ENCODE peak calls at places on chromosomes 4 and X, in five cellular contexts. One of them, this sample, is unnamed.

GRCh38 chr4:169063441-169063840 is 53.4 kb upstream of the CBR4 start:
- DNase-seq in upper lobe of right lung: no peak
- DNase-seq in left ventricle myocardium inferior: no peak
- DNase-seq in tibial artery: no peak
- DNase-seq in heart right ventricle: no peak
- DNase-seq in this sample: no peak

GRCh38 chrX:3609800-3610199 is 103.6 kb downstream of the PRKX start:
- DNase-seq in left ventricle myocardium inferior: no peak
- DNase-seq in heart right ventricle: no peak
- DNase-seq in upper lobe of right lung: no peak
- DNase-seq in tibial artery: no peak
- DNase-seq in this sample: no peak

GRCh38 chr4:40626183-40626990 is 3.3 kb downstream of the RBM47 start:
- DNase-seq in left ventricle myocardium inferior: no peak
- DNase-seq in heart right ventricle: no peak
- DNase-seq in upper lobe of right lung: no peak
- DNase-seq in tibial artery: no peak
- DNase-seq in this sample: no peak

GRCh38 chrX:39253551-39253950 is 452.3 kb downstream of the MID1IP1 start:
- DNase-seq in upper lobe of right lung: no peak
- DNase-seq in heart right ventricle: no peak
- DNase-seq in left ventricle myocardium inferior: no peak
- DNase-seq in tibial artery: no peak
- DNase-seq in this sample: no peak

GRCh38 chrX:6291444-6291843 is 62.8 kb upstream of the NLGN4X start:
- DNase-seq in upper lobe of right lung: no peak
- DNase-seq in left ventricle myocardium inferior: no peak
- DNase-seq in heart right ventricle: no peak
- DNase-seq in tibial artery: no peak
- DNase-seq in this sample: no peak

GRCh38 chrX:29318051-29318450 is 730.8 kb downstream of the IL1RAPL1 start:
- DNase-seq in upper lobe of right lung: no peak
- DNase-seq in left ventricle myocardium inferior: no peak
- DNase-seq in heart right ventricle: no peak
- DNase-seq in tibial artery: no peak
- DNase-seq in this sample: peak

GRCh38 chrX:40300286-40300890 is 202.6 kb upstream of the BCOR start:
- DNase-seq in tibial artery: no peak
- DNase-seq in left ventricle myocardium inferior: no peak
- DNase-seq in upper lobe of right lung: no peak
- DNase-seq in heart right ventricle: no peak
- DNase-seq in this sample: no peak

GRCh38 chr4:83709627-83710026 is 173.7 kb downstream of the GPAT3 start:
- DNase-seq in heart right ventricle: no peak
- DNase-seq in tibial artery: no peak
- DNase-seq in left ventricle myocardium inferior: no peak
- DNase-seq in upper lobe of right lung: no peak
- DNase-seq in this sample: no peak

DNA sequence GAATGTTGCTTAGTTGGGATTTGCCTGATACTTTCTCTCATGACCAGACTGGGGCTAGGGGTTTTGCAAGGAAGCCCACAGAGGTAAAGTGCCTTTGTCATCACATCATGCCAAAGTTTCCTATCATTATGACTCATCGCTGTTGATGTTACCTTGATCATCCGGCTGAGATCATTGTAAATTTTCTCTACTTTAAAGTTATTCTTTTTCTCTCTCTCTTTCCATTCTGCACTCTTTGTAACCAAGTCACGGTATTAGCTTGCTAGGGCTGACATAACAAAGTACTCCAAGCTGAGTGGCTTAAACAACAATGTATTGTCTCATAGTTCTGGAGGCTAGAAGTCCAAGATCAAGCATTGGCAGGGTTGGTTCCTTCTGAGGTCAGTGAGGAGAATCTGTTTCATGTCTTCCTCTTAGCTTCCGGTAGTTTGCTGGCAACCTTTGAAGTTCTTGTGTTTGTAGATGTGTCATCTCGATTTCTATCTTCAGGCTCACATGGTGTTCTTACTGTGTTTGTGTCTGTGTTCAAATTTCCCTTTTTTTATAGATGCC is 113.0 kb downstream of the DTHD1 start:
- DNase-seq in upper lobe of right lung: no peak
- DNase-seq in heart right ventricle: no peak
- DNase-seq in left ventricle myocardium inferior: no peak
- DNase-seq in tibial artery: no peak
- DNase-seq in this sample: no peak
- H3K4me3 ChIP-seq in upper lobe of right lung: no peak
- H3K4me3 ChIP-seq in heart right ventricle: no peak
- H3K4me3 ChIP-seq in left ventricle myocardium inferior: no peak
- H3K4me3 ChIP-seq in tibial artery: no peak
- H3K4me3 ChIP-seq in this sample: no peak

DNA sequence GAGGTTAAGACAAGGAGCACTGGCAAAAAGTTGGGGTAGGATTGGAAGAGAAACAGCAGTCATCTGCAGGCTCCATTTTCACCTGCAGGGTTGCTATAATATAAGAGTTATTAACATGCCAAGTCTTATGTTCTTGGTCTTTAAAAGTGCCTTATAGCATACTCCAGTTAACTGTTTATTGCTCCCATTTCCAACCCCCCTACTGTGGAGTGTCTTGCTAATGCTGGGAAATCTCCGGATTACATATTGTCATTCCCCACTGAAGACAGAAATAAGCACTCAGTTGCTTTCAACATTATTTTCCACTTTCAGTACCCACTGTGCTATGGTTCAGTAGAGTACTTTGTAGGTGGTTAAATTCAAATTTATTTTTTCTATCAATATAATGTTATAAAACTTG is 1014.3 kb downstream of the RPA4 start:
- DNase-seq in left ventricle myocardium inferior: no peak
- DNase-seq in tibial artery: no peak
- DNase-seq in heart right ventricle: no peak
- DNase-seq in upper lobe of right lung: no peak
- DNase-seq in this sample: no peak
- TF ChIP-seq CTCF in left ventricle myocardium inferior: no peak
- TF ChIP-seq CTCF in tibial artery: no peak
- TF ChIP-seq CTCF in heart right ventricle: no peak
- TF ChIP-seq CTCF in upper lobe of right lung: no peak
- TF ChIP-seq CTCF in this sample: no peak

GRCh38 chrX:119272882-119273806 is 37.1 kb downstream of the PGRMC1 start:
- DNase-seq in tibial artery: no peak
- DNase-seq in heart right ventricle: peak
- DNase-seq in left ventricle myocardium inferior: peak
- DNase-seq in upper lobe of right lung: peak
- DNase-seq in this sample: no peak
- H3K4me3 ChIP-seq in tibial artery: no peak
- H3K4me3 ChIP-seq in heart right ventricle: no peak
- H3K4me3 ChIP-seq in left ventricle myocardium inferior: peak
- H3K4me3 ChIP-seq in upper lobe of right lung: no peak
- H3K4me3 ChIP-seq in this sample: no peak

GRCh38 chrX:21946925-21947641 is 6.6 kb downstream of the SMS start:
- DNase-seq in tibial artery: no peak
- DNase-seq in heart right ventricle: no peak
- DNase-seq in left ventricle myocardium inferior: no peak
- DNase-seq in upper lobe of right lung: no peak
- DNase-seq in this sample: no peak
- TF ChIP-seq CTCF in tibial artery: no peak
- TF ChIP-seq CTCF in heart right ventricle: no peak
- TF ChIP-seq CTCF in left ventricle myocardium inferior: no peak
- TF ChIP-seq CTCF in upper lobe of right lung: no peak
- TF ChIP-seq CTCF in this sample: no peak

DNA sequence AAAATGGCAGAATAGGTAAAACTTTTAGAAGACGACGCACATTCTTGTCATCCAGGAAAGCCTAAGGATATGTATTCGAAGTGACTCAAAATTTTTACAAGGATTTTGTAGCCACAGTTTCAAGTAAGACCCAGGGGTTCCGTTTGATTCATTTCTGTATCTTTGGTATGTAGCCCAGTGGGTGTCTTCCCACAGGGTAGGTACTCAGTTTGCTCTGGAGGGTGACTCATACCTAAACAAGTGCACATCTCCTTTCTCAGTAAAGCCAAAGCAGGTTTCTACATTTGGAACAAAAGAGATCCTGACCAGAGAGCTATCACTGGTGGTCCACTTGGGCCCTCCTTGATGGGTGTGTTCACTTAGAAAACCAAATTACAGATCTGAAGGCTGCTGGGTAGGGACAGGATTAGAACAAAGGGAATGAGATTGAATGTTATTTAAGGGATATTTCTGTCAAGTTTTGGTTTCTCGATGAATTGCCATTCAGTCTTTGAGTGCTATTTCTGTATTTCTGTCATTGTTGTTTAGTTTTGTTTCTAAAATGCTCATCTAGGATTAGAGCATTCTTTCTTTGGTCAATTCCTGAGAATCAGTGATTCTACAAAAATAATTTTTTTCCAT is 56.1 kb downstream of the PLS3 start:
- DNase-seq in left ventricle myocardium inferior: no peak
- DNase-seq in tibial artery: no peak
- DNase-seq in upper lobe of right lung: no peak
- DNase-seq in heart right ventricle: no peak
- DNase-seq in this sample: peak
- H3K4me3 ChIP-seq in left ventricle myocardium inferior: peak
- H3K4me3 ChIP-seq in tibial artery: no peak
- H3K4me3 ChIP-seq in upper lobe of right lung: no peak
- H3K4me3 ChIP-seq in heart right ventricle: no peak
- H3K4me3 ChIP-seq in this sample: no peak

GRCh38 chr4:6917445-6918241 is 8.0 kb downstream of the TBC1D14 start:
- DNase-seq in tibial artery: no peak
- DNase-seq in upper lobe of right lung: peak
- DNase-seq in left ventricle myocardium inferior: peak
- DNase-seq in heart right ventricle: peak
- DNase-seq in this sample: no peak
- TF ChIP-seq CTCF in tibial artery: no peak
- TF ChIP-seq CTCF in upper lobe of right lung: peak
- TF ChIP-seq CTCF in left ventricle myocardium inferior: peak
- TF ChIP-seq CTCF in heart right ventricle: peak
- TF ChIP-seq CTCF in this sample: peak

DNA sequence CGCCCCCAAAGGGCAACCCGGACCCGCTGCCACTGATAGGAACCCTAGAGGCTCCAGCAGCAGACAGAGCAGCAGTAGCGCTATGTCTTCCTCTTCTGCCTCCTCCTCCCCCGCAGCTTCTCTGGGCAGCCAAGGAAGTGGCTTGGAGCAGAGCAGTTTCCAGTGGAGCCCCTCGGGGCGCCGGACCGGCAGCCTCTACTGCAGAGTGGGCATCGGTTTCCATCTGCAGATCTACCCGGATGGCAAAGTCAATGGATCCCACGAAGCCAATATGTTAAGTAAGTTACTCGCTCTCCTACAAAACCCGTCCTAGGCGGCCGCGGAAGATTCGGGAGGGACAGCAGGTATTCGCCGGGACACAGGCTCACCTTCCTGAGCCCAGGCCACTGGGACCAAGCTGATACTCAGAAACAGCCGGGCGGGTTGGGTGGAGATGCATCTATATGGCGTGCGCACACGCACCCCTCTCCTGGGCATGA is 477 bp downstream of the FGF5 start:
- DNase-seq in left ventricle myocardium inferior: no peak
- DNase-seq in upper lobe of right lung: no peak
- DNase-seq in heart right ventricle: no peak
- DNase-seq in tibial artery: no peak
- DNase-seq in this sample: no peak
- H3K4me3 ChIP-seq in left ventricle myocardium inferior: peak
- H3K4me3 ChIP-seq in upper lobe of right lung: peak
- H3K4me3 ChIP-seq in heart right ventricle: peak
- H3K4me3 ChIP-seq in tibial artery: peak
- H3K4me3 ChIP-seq in this sample: peak

This sample was measured in HFF-Myc.